ENCODE peak calls at places on chromosomes 3 and 15, in eight cellular contexts. One of them, this sample, is unnamed.

GRCh38 chr3:129036234-129037092 is 24.1 kb upstream of the GP9 start:
- DNase-seq in CD8-positive, alpha-beta T cell: no peak
- DNase-seq in HCT116: no peak
- DNase-seq in cardiac muscle cell: no peak
- DNase-seq in IMR-90: no peak
- DNase-seq in dorsolateral prefrontal cortex: no peak
- DNase-seq in upper lobe of left lung: no peak
- DNase-seq in GM12878: no peak
- DNase-seq in this sample: no peak

GRCh38 chr3:156532730-156533129 is 22.2 kb downstream of the SSR3 start:
- DNase-seq in CD8-positive, alpha-beta T cell: no peak
- DNase-seq in HCT116: no peak
- DNase-seq in cardiac muscle cell: no peak
- DNase-seq in IMR-90: no peak
- DNase-seq in dorsolateral prefrontal cortex: no peak
- DNase-seq in upper lobe of left lung: no peak
- DNase-seq in GM12878: no peak
- DNase-seq in this sample: no peak

GRCh38 chr3:38264779-38265178 is 833 bp upstream of the SLC22A13 start:
- DNase-seq in CD8-positive, alpha-beta T cell: no peak
- DNase-seq in HCT116: no peak
- DNase-seq in cardiac muscle cell: peak; percentile 67
- DNase-seq in IMR-90: no peak
- DNase-seq in dorsolateral prefrontal cortex: no peak
- DNase-seq in upper lobe of left lung: no peak
- DNase-seq in GM12878: no peak
- DNase-seq in this sample: no peak

GRCh38 chr3:16490062-16490641 is 23.3 kb downstream of the RFTN1 start:
- DNase-seq in CD8-positive, alpha-beta T cell: no peak
- DNase-seq in HCT116: no peak
- DNase-seq in cardiac muscle cell: no peak
- DNase-seq in IMR-90: no peak
- DNase-seq in dorsolateral prefrontal cortex: no peak
- DNase-seq in upper lobe of left lung: no peak
- DNase-seq in GM12878: no peak
- DNase-seq in this sample: peak; percentile 30

GRCh38 chr3:131386429-131386926 is 4.9 kb downstream of the NUDT16 start:
- DNase-seq in CD8-positive, alpha-beta T cell: no peak
- DNase-seq in HCT116: no peak
- DNase-seq in cardiac muscle cell: no peak
- DNase-seq in IMR-90: no peak
- DNase-seq in dorsolateral prefrontal cortex: no peak
- DNase-seq in upper lobe of left lung: peak; percentile 94
- DNase-seq in GM12878: no peak
- DNase-seq in this sample: no peak

GRCh38 chr3:150407818-150408231 is 273 bp upstream of the TSC22D2 start:
- DNase-seq in CD8-positive, alpha-beta T cell: peak; percentile 95
- DNase-seq in HCT116: peak; percentile 22
- DNase-seq in cardiac muscle cell: no peak
- DNase-seq in IMR-90: peak; percentile 74
- DNase-seq in dorsolateral prefrontal cortex: no peak
- DNase-seq in upper lobe of left lung: peak; percentile 22
- DNase-seq in GM12878: no peak
- DNase-seq in this sample: peak; percentile 64

GRCh38 chr3:58962816-58963215 is 87.0 kb downstream of the CFAP20DC start:
- DNase-seq in CD8-positive, alpha-beta T cell: no peak
- DNase-seq in HCT116: no peak
- DNase-seq in cardiac muscle cell: peak; percentile 24
- DNase-seq in IMR-90: peak; percentile 64
- DNase-seq in dorsolateral prefrontal cortex: no peak
- DNase-seq in upper lobe of left lung: no peak
- DNase-seq in GM12878: no peak
- DNase-seq in this sample: no peak

GRCh38 chr3:171829841-171830559 is 13.1 kb upstream of the TMEM212 start:
- DNase-seq in CD8-positive, alpha-beta T cell: no peak
- DNase-seq in HCT116: no peak
- DNase-seq in cardiac muscle cell: peak; percentile 79
- DNase-seq in IMR-90: peak; percentile 85
- DNase-seq in dorsolateral prefrontal cortex: no peak
- DNase-seq in upper lobe of left lung: peak; percentile 84
- DNase-seq in GM12878: no peak
- DNase-seq in this sample: peak; percentile 79

GRCh38 chr3:52532838-52533622 is 627 bp downstream of the NT5DC2 start:
- DNase-seq in CD8-positive, alpha-beta T cell: peak; percentile 7
- DNase-seq in HCT116: no peak
- DNase-seq in cardiac muscle cell: peak; percentile 63
- DNase-seq in IMR-90: no peak
- DNase-seq in dorsolateral prefrontal cortex: no peak
- DNase-seq in upper lobe of left lung: peak; percentile 22
- DNase-seq in GM12878: no peak
- DNase-seq in this sample: peak; percentile 20

GRCh38 chr3:41234823-41235722 is 35.8 kb downstream of the CTNNB1 start:
- DNase-seq in CD8-positive, alpha-beta T cell: no peak
- DNase-seq in HCT116: no peak
- DNase-seq in cardiac muscle cell: no peak
- DNase-seq in IMR-90: peak; percentile 47
- DNase-seq in dorsolateral prefrontal cortex: no peak
- DNase-seq in upper lobe of left lung: no peak
- DNase-seq in GM12878: no peak
- DNase-seq in this sample: peak; percentile 39

GRCh38 chr15:89904519-89904918 is 8.2 kb downstream of the ARPIN start:
- DNase-seq in CD8-positive, alpha-beta T cell: no peak
- DNase-seq in HCT116: no peak
- DNase-seq in cardiac muscle cell: no peak
- DNase-seq in IMR-90: no peak
- DNase-seq in dorsolateral prefrontal cortex: no peak
- DNase-seq in upper lobe of left lung: no peak
- DNase-seq in GM12878: no peak
- DNase-seq in this sample: no peak

GRCh38 chr3:125023833-125024560 is 31.8 kb downstream of the HEG1 start:
- DNase-seq in CD8-positive, alpha-beta T cell: no peak
- DNase-seq in HCT116: no peak
- DNase-seq in cardiac muscle cell: no peak
- DNase-seq in IMR-90: no peak
- DNase-seq in dorsolateral prefrontal cortex: no peak
- DNase-seq in upper lobe of left lung: no peak
- DNase-seq in GM12878: no peak
- DNase-seq in this sample: no peak

GRCh38 chr3:151384741-151385174 is at the start of gene P2RY12:
- DNase-seq in CD8-positive, alpha-beta T cell: no peak
- DNase-seq in HCT116: no peak
- DNase-seq in cardiac muscle cell: no peak
- DNase-seq in IMR-90: no peak
- DNase-seq in dorsolateral prefrontal cortex: no peak
- DNase-seq in upper lobe of left lung: no peak
- DNase-seq in GM12878: peak; percentile 36
- DNase-seq in this sample: no peak

GRCh38 chr15:48963524-48964113 is at the start of gene SHC4:
- DNase-seq in CD8-positive, alpha-beta T cell: no peak
- DNase-seq in HCT116: no peak
- DNase-seq in cardiac muscle cell: peak; percentile 67
- DNase-seq in IMR-90: peak; percentile 86
- DNase-seq in dorsolateral prefrontal cortex: peak; percentile 67
- DNase-seq in upper lobe of left lung: peak; percentile 49
- DNase-seq in GM12878: no peak
- DNase-seq in this sample: peak; percentile 75

GRCh38 chr15:38130739-38131498 is 121.7 kb upstream of the SPRED1 start:
- DNase-seq in CD8-positive, alpha-beta T cell: no peak
- DNase-seq in HCT116: no peak
- DNase-seq in cardiac muscle cell: no peak
- DNase-seq in IMR-90: peak; percentile 98
- DNase-seq in dorsolateral prefrontal cortex: no peak
- DNase-seq in upper lobe of left lung: peak; percentile 72
- DNase-seq in GM12878: peak; percentile 51
- DNase-seq in this sample: peak; percentile 92

GRCh38 chr3:127953636-127954035 is 38.6 kb downstream of the KBTBD12 start:
- DNase-seq in CD8-positive, alpha-beta T cell: no peak
- DNase-seq in HCT116: no peak
- DNase-seq in cardiac muscle cell: no peak
- DNase-seq in IMR-90: peak; percentile 18
- DNase-seq in dorsolateral prefrontal cortex: no peak
- DNase-seq in upper lobe of left lung: no peak
- DNase-seq in GM12878: no peak
- DNase-seq in this sample: peak; percentile 46

GRCh38 chr3:134992586-134992985 is 197.5 kb downstream of the EPHB1 start:
- DNase-seq in CD8-positive, alpha-beta T cell: no peak
- DNase-seq in HCT116: no peak
- DNase-seq in cardiac muscle cell: no peak
- DNase-seq in IMR-90: no peak
- DNase-seq in dorsolateral prefrontal cortex: no peak
- DNase-seq in upper lobe of left lung: no peak
- DNase-seq in GM12878: no peak
- DNase-seq in this sample: no peak

GRCh38 chr15:82108489-82109078 is 62.8 kb upstream of the MEX3B start:
- DNase-seq in CD8-positive, alpha-beta T cell: peak; percentile 59
- DNase-seq in HCT116: peak; percentile 15
- DNase-seq in cardiac muscle cell: peak; percentile 61
- DNase-seq in IMR-90: peak; percentile 50
- DNase-seq in dorsolateral prefrontal cortex: no peak
- DNase-seq in upper lobe of left lung: peak; percentile 61
- DNase-seq in GM12878: no peak
- DNase-seq in this sample: peak; percentile 79

GRCh38 chr3:16151109-16151508 is 23.4 kb upstream of the GALNT15 start:
- DNase-seq in CD8-positive, alpha-beta T cell: no peak
- DNase-seq in HCT116: no peak
- DNase-seq in cardiac muscle cell: no peak
- DNase-seq in IMR-90: peak; percentile 95
- DNase-seq in dorsolateral prefrontal cortex: no peak
- DNase-seq in upper lobe of left lung: peak; percentile 48
- DNase-seq in GM12878: no peak
- DNase-seq in this sample: peak; percentile 44

GRCh38 chr3:99659965-99660364 is 21.6 kb downstream of the COL8A1 start:
- DNase-seq in CD8-positive, alpha-beta T cell: no peak
- DNase-seq in HCT116: no peak
- DNase-seq in cardiac muscle cell: no peak
- DNase-seq in IMR-90: no peak
- DNase-seq in dorsolateral prefrontal cortex: no peak
- DNase-seq in upper lobe of left lung: peak; percentile 74
- DNase-seq in GM12878: no peak
- DNase-seq in this sample: no peak

GRCh38 chr3:99662838-99663570 is 24.6 kb downstream of the COL8A1 start:
- DNase-seq in CD8-positive, alpha-beta T cell: no peak
- DNase-seq in HCT116: no peak
- DNase-seq in cardiac muscle cell: no peak
- DNase-seq in IMR-90: no peak
- DNase-seq in dorsolateral prefrontal cortex: no peak
- DNase-seq in upper lobe of left lung: no peak
- DNase-seq in GM12878: no peak
- DNase-seq in this sample: peak; percentile 84

GRCh38 chr3:99665017-99665416 is 26.6 kb downstream of the COL8A1 start:
- DNase-seq in CD8-positive, alpha-beta T cell: no peak
- DNase-seq in HCT116: no peak
- DNase-seq in cardiac muscle cell: no peak
- DNase-seq in IMR-90: no peak
- DNase-seq in dorsolateral prefrontal cortex: no peak
- DNase-seq in upper lobe of left lung: no peak
- DNase-seq in GM12878: no peak
- DNase-seq in this sample: no peak

GRCh38 chr3:99666201-99666600 is 27.8 kb downstream of the COL8A1 start:
- DNase-seq in CD8-positive, alpha-beta T cell: no peak
- DNase-seq in HCT116: no peak
- DNase-seq in cardiac muscle cell: no peak
- DNase-seq in IMR-90: no peak
- DNase-seq in dorsolateral prefrontal cortex: no peak
- DNase-seq in upper lobe of left lung: no peak
- DNase-seq in GM12878: no peak
- DNase-seq in this sample: peak; percentile 18

GRCh38 chr3:99663981-99664380 is 25.6 kb downstream of the COL8A1 start:
- DNase-seq in CD8-positive, alpha-beta T cell: no peak
- DNase-seq in HCT116: no peak
- DNase-seq in cardiac muscle cell: no peak
- DNase-seq in IMR-90: no peak
- DNase-seq in dorsolateral prefrontal cortex: no peak
- DNase-seq in upper lobe of left lung: no peak
- DNase-seq in GM12878: no peak
- DNase-seq in this sample: peak; percentile 42
- H3K27ac ChIP-seq in CD8-positive, alpha-beta T cell: no peak overlapping the region
- H3K27ac ChIP-seq in HCT116: no peak overlapping the region
- H3K27ac ChIP-seq in cardiac muscle cell: no peak overlapping the region
- H3K27ac ChIP-seq in IMR-90: no peak overlapping the region
- H3K27ac ChIP-seq in dorsolateral prefrontal cortex: no peak overlapping the region
- H3K27ac ChIP-seq in upper lobe of left lung: no peak overlapping the region
- H3K27ac ChIP-seq in GM12878: no peak overlapping the region
- H3K27ac ChIP-seq in this sample: peak overlapping the region; percentile 96

GRCh38 chr15:74336061-74337005 is 31.1 kb downstream of the CYP11A1 start:
- DNase-seq in CD8-positive, alpha-beta T cell: no peak
- DNase-seq in HCT116: no peak
- DNase-seq in cardiac muscle cell: no peak
- DNase-seq in IMR-90: peak; percentile 37
- DNase-seq in dorsolateral prefrontal cortex: no peak
- DNase-seq in upper lobe of left lung: no peak
- DNase-seq in GM12878: no peak
- DNase-seq in this sample: peak; percentile 42
- H3K27me3 ChIP-seq in CD8-positive, alpha-beta T cell: no peaks in the 10 kb centered on the region
- H3K27me3 ChIP-seq in HCT116: no peaks in the 10 kb centered on the region
- H3K27me3 ChIP-seq in cardiac muscle cell: no peaks in the 10 kb centered on the region
- H3K27me3 ChIP-seq in IMR-90: peaks cover 25% of the 10 kb centered on the region
- H3K27me3 ChIP-seq in dorsolateral prefrontal cortex: no peaks in the 10 kb centered on the region
- H3K27me3 ChIP-seq in upper lobe of left lung: no peaks in the 10 kb centered on the region
- H3K27me3 ChIP-seq in GM12878: no peaks in the 10 kb centered on the region
- H3K27me3 ChIP-seq in this sample: no peaks in the 10 kb centered on the region

GRCh38 chr3:78995087-78995486 is 772.7 kb downstream of the ROBO1 start:
- DNase-seq in CD8-positive, alpha-beta T cell: no peak
- DNase-seq in HCT116: no peak
- DNase-seq in cardiac muscle cell: no peak
- DNase-seq in IMR-90: no peak
- DNase-seq in dorsolateral prefrontal cortex: no peak
- DNase-seq in upper lobe of left lung: no peak
- DNase-seq in GM12878: no peak
- DNase-seq in this sample: no peak
- H3K27ac ChIP-seq in CD8-positive, alpha-beta T cell: no peak overlapping the region
- H3K27ac ChIP-seq in HCT116: no peak overlapping the region
- H3K27ac ChIP-seq in cardiac muscle cell: no peak overlapping the region
- H3K27ac ChIP-seq in IMR-90: no peak overlapping the region
- H3K27ac ChIP-seq in dorsolateral prefrontal cortex: no peak overlapping the region
- H3K27ac ChIP-seq in upper lobe of left lung: no peak overlapping the region
- H3K27ac ChIP-seq in GM12878: no peak overlapping the region
- H3K27ac ChIP-seq in this sample: peak overlapping the region; percentile 6

DNA sequence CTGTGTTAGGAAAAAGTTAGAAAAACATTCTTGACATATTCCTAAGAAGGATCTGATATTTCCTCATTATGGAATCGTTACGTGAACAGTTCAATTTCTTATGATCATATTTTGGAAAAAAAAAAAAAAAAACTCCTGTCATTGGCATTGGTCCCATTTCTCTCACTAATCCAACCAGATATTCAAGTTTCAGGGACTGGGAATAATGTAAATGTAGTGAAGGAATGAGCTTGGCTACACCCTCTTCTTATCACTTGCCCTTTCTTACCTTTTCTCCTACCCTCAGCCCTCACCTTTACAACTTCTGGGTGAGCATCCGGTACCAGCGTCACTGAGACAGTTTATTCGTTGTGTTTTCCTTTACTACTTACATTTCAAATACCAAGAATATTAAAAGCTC is 946.5 kb downstream of the ZPLD1 start:
- DNase-seq in CD8-positive, alpha-beta T cell: no peak
- DNase-seq in HCT116: no peak
- DNase-seq in cardiac muscle cell: no peak
- DNase-seq in IMR-90: no peak
- DNase-seq in dorsolateral prefrontal cortex: no peak
- DNase-seq in upper lobe of left lung: no peak
- DNase-seq in GM12878: no peak
- DNase-seq in this sample: no peak
- H3K27me3 ChIP-seq in CD8-positive, alpha-beta T cell: no peaks in the 10 kb centered on the region
- H3K27me3 ChIP-seq in HCT116: no peaks in the 10 kb centered on the region
- H3K27me3 ChIP-seq in cardiac muscle cell: no peaks in the 10 kb centered on the region
- H3K27me3 ChIP-seq in IMR-90: no peaks in the 10 kb centered on the region
- H3K27me3 ChIP-seq in dorsolateral prefrontal cortex: no peaks in the 10 kb centered on the region
- H3K27me3 ChIP-seq in upper lobe of left lung: no peaks in the 10 kb centered on the region
- H3K27me3 ChIP-seq in GM12878: no peaks in the 10 kb centered on the region
- H3K27me3 ChIP-seq in this sample: peaks cover 3% of the 10 kb centered on the region

This sample was measured in PC-3.